ENCODE peak calls at places on chromosome 3, in seven cellular contexts. W is K562, E is H1, L is HCT116, J is WTC11, X is HepG2, S is GM12878. U is an unnamed sample.

GRCh38 chr3:131848111-131848510 is 186.7 kb downstream of the CPNE4 start:
- DNase-seq in W (no peak), E (no peak), L (no peak), J (no peak), X (no peak), S (no peak), U (no peak)

GRCh38 chr3:78728406-78729145 is 1039.2 kb downstream of the ROBO1 start:
- DNase-seq in W (no peak), E (no peak), L (no peak), J (no peak), X (no peak), S (no peak), U (peak)

GRCh38 chr3:55013145-55013544 is 85.3 kb upstream of the LRTM1 start:
- DNase-seq in W (peak), E (no peak), L (no peak), J (no peak), X (no peak), S (no peak), U (peak)

GRCh38 chr3:126135398-126136076 is 44.8 kb downstream of the ALDH1L1 start:
- DNase-seq in W (no peak), E (no peak), L (no peak), J (peak), X (no peak), S (no peak), U (no peak)

GRCh38 chr3:42751609-42752008 is 21.4 kb downstream of the CCDC13 start:
- DNase-seq in W (no peak), E (no peak), L (no peak), J (no peak), X (no peak), S (no peak), U (no peak)

GRCh38 chr3:137071104-137071503 is 113.3 kb downstream of the IL20RB start:
- DNase-seq in W (no peak), E (no peak), L (no peak), J (no peak), X (no peak), S (no peak), U (no peak)

GRCh38 chr3:128426128-128426921 is 40.4 kb downstream of the DNAJB8 start:
- DNase-seq in W (peak), E (no peak), L (no peak), J (peak), X (peak), S (no peak), U (peak)

GRCh38 chr3:119294402-119294888 is 262 bp downstream of the ARHGAP31 start:
- DNase-seq in W (no peak), E (no peak), L (no peak), J (no peak), X (no peak), S (no peak), U (peak)

GRCh38 chr3:15804553-15805095 is 6.8 kb upstream of the ANKRD28 start:
- DNase-seq in W (peak), E (no peak), L (no peak), J (no peak), X (no peak), S (peak), U (no peak)

GRCh38 chr3:130826516-130826915 is 67.4 kb upstream of the ATP2C1 start:
- DNase-seq in W (no peak), E (no peak), L (no peak), J (no peak), X (no peak), S (no peak), U (no peak)

GRCh38 chr3:25849101-25849500 is 59.2 kb downstream of the OXSM start:
- DNase-seq in W (no peak), E (no peak), L (no peak), J (no peak), X (peak), S (no peak), U (no peak)

GRCh38 chr3:13123266-13123665 is 50.0 kb upstream of the IQSEC1 start:
- DNase-seq in W (no peak), E (no peak), L (no peak), J (no peak), X (no peak), S (no peak), U (no peak)

GRCh38 chr3:37491343-37491742 is 317.0 kb upstream of the LRRFIP2 start:
- DNase-seq in W (no peak), E (no peak), L (no peak), J (no peak), X (no peak), S (no peak), U (no peak)

GRCh38 chr3:153577059-153577736 is 415.2 kb downstream of the RAP2B start:
- DNase-seq in W (no peak), E (no peak), L (no peak), J (no peak), X (no peak), S (no peak), U (no peak)

GRCh38 chr3:27507515-27508266 is 23.5 kb upstream of the SLC4A7 start:
- DNase-seq in W (no peak), E (no peak), L (no peak), J (no peak), X (no peak), S (no peak), U (no peak)

GRCh38 chr3:136659253-136659652 is 92.9 kb downstream of the STAG1 start:
- DNase-seq in W (no peak), E (no peak), L (no peak), J (no peak), X (no peak), S (no peak), U (peak)

GRCh38 chr3:16179261-16179660 is 4.8 kb downstream of the GALNT15 start:
- DNase-seq in W (no peak), E (no peak), L (no peak), J (no peak), X (no peak), S (no peak), U (no peak)

GRCh38 chr3:52299815-52300611 is 12.4 kb downstream of the GLYCTK start:
- DNase-seq in W (peak), E (no peak), L (no peak), J (peak), X (peak), S (no peak), U (no peak)

GRCh38 chr3:66538390-66538789 is 37.6 kb upstream of the LRIG1 start:
- DNase-seq in W (no peak), E (no peak), L (no peak), J (no peak), X (no peak), S (no peak), U (no peak)

GRCh38 chr3:23944861-23945652 is at the start of gene NR1D2:
- DNase-seq in W (peak), E (no peak), L (peak), J (peak), X (peak), S (no peak), U (peak)

GRCh38 chr3:176967525-176967924 is 229.8 kb downstream of the TBL1XR1 start:
- DNase-seq in W (no peak), E (no peak), L (no peak), J (no peak), X (no peak), S (no peak), U (no peak)

GRCh38 chr3:110955301-110955880 is 116.2 kb upstream of the NECTIN3 start:
- DNase-seq in W (no peak), E (no peak), L (no peak), J (no peak), X (no peak), S (no peak), U (no peak)

GRCh38 chr3:64685800-64686445 is 1.9 kb downstream of the ADAMTS9 start:
- DNase-seq in W (peak), E (no peak), L (peak), J (peak), X (peak), S (no peak), U (peak)

GRCh38 chr3:48435774-48436476 is 4.0 kb downstream of the CCDC51 start:
- DNase-seq in W (peak), E (peak), L (peak), J (peak), X (peak), S (peak), U (peak)

GRCh38 chr3:159857840-159858239 is 130.8 kb upstream of the IL12A start:
- DNase-seq in W (no peak), E (no peak), L (no peak), J (no peak), X (no peak), S (no peak), U (no peak)

GRCh38 chr3:132317229-132317948 is at the start of gene ACP3:
- DNase-seq in W (no peak), E (no peak), L (peak), J (no peak), X (no peak), S (peak), U (peak)

GRCh38 chr3:71430941-71431552 is 152.5 kb downstream of the FOXP1 start:
- DNase-seq in W (no peak), E (no peak), L (no peak), J (no peak), X (no peak), S (no peak), U (no peak)

GRCh38 chr3:129929383-129929782 is 35.9 kb upstream of the TMCC1 start:
- DNase-seq in W (no peak), E (no peak), L (no peak), J (no peak), X (no peak), S (no peak), U (no peak)

GRCh38 chr3:101936419-101937331 is 87.4 kb downstream of the NFKBIZ start:
- DNase-seq in W (no peak), E (no peak), L (no peak), J (no peak), X (no peak), S (peak), U (no peak)

GRCh38 chr3:63814300-63814699 is 4.8 kb upstream of the C3orf49 start:
- DNase-seq in W (no peak), E (no peak), L (no peak), J (no peak), X (peak), S (no peak), U (no peak)

GRCh38 chr3:11835028-11835639 is 11.6 kb downstream of the TAMM41 start:
- DNase-seq in W (no peak), E (no peak), L (no peak), J (no peak), X (no peak), S (no peak), U (no peak)

GRCh38 chr3:4565806-4566501 is 72.8 kb downstream of the ITPR1 start:
- DNase-seq in W (no peak), E (no peak), L (no peak), J (no peak), X (peak), S (no peak), U (no peak)

GRCh38 chr3:173745952-173746682 is 348.6 kb downstream of the NLGN1 start:
- DNase-seq in W (peak), E (no peak), L (no peak), J (no peak), X (no peak), S (no peak), U (no peak)

GRCh38 chr3:73432021-73432722 is 192.6 kb downstream of the PDZRN3 start:
- DNase-seq in W (peak), E (no peak), L (peak), J (no peak), X (peak), S (no peak), U (peak)

GRCh38 chr3:61812085-61812484 is 250.7 kb downstream of the PTPRG start:
- DNase-seq in W (no peak), E (no peak), L (no peak), J (no peak), X (no peak), S (no peak), U (no peak)

GRCh38 chr3:126850370-126851085 is 132.4 kb upstream of the PLXNA1 start:
- DNase-seq in W (no peak), E (peak), L (no peak), J (peak), X (peak), S (no peak), U (no peak)

GRCh38 chr3:178805746-178806145 is 265.9 kb downstream of the ZMAT3 start:
- DNase-seq in W (no peak), E (no peak), L (no peak), J (no peak), X (no peak), S (no peak), U (no peak)
- TF ChIP-seq SP1 in W (no peak), E (no peak), L (no peak), J (no peak), X (no peak), S (no peak), U (no peak)

DNA sequence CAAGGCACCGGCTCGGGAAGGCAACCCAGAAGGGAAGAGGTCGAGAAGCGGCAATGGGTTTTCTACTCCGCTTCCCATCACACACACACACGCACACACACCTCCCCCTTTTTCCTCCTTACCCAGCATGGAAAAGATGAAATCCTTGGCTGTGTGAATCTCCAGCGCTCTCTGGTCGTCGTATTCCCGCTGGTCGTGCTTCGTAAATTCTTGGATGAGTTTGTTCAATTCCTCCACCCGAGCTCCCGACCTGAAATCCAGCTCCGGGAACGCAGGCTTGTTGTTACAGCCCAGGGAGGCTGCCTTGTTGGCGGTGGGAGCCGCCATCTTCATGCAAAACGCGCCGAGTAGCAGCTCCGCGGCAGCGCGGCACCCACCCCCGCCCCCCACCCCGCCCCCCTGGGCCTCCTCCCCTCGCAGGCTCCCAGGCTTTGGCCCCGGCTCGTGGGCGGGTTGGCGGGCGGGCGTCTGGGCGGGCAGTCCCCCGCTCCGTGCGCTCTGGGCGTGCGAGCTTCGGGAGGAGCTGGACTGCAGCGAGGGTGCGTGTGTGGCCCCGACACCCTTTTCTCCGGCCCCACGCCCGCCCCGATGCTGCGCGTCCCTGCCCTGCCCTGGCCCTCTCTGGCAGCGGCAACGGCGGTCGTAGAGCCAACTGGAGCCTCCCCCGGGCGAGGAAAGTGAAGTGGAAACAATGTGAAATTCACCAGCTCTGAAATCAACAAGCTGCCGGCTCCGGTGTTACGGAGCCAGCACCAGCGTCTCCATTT is at the start of gene MB21D2:
- DNase-seq in W (peak), E (no peak), L (peak), J (peak), X (peak), S (no peak), U (peak)
- TF ChIP-seq SP1 in W (no peak), E (no peak), L (peak), J (no peak), X (no peak), S (no peak), U (no peak)

GRCh38 chr3:146165370-146165769 is 4.4 kb upstream of the PLOD2 start:
- DNase-seq in W (no peak), E (no peak), L (no peak), J (no peak), X (no peak), S (no peak), U (no peak)

GRCh38 chr3:146165844-146166243 is 4.9 kb upstream of the PLOD2 start:
- DNase-seq in W (no peak), E (no peak), L (no peak), J (no peak), X (no peak), S (no peak), U (no peak)

GRCh38 chr3:146164506-146164905 is 3.5 kb upstream of the PLOD2 start:
- DNase-seq in W (no peak), E (no peak), L (no peak), J (no peak), X (no peak), S (no peak), U (no peak)

GRCh38 chr3:146164951-146165350 is 4.0 kb upstream of the PLOD2 start:
- DNase-seq in W (no peak), E (no peak), L (no peak), J (no peak), X (no peak), S (no peak), U (no peak)

GRCh38 chr3:146166450-146167222 is 5.7 kb upstream of the PLOD2 start:
- DNase-seq in W (no peak), E (no peak), L (no peak), J (no peak), X (peak), S (no peak), U (no peak)
- TF ChIP-seq SP1 in W (no peak), E (no peak), L (no peak), J (no peak), X (no peak), S (no peak), U (no peak)

GRCh38 chr3:183253364-183253960 is 409 bp downstream of the B3GNT5 start:
- DNase-seq in W (peak), E (no peak), L (no peak), J (peak), X (no peak), S (no peak), U (no peak)
- TF ChIP-seq SP1 in W (peak), E (no peak), L (no peak), J (no peak), X (no peak), S (no peak), U (no peak)

GRCh38 chr3:50095352-50095998 is 6.8 kb downstream of the RBM5 start:
- DNase-seq in W (no peak), E (no peak), L (no peak), J (no peak), X (no peak), S (no peak), U (no peak)

GRCh38 chr3:50090985-50091384 is 2.3 kb downstream of the RBM5 start:
- DNase-seq in W (no peak), E (no peak), L (no peak), J (no peak), X (no peak), S (no peak), U (no peak)

GRCh38 chr3:50088725-50089602 is at the start of gene RBM5:
- DNase-seq in W (peak), E (peak), L (peak), J (peak), X (peak), S (peak), U (peak)

GRCh38 chr3:50089603-50089945 is 855 bp downstream of the RBM5 start:
- DNase-seq in W (no peak), E (no peak), L (no peak), J (no peak), X (no peak), S (no peak), U (no peak)
- TF ChIP-seq SP1 in W (no peak), E (no peak), L (no peak), J (no peak), X (no peak), S (no peak), U (no peak)

GRCh38 chr3:10255835-10256234 is 7.6 kb downstream of the TATDN2 start:
- DNase-seq in W (no peak), E (no peak), L (no peak), J (no peak), X (no peak), S (no peak), U (no peak)
- TF ChIP-seq SP1 in W (no peak), E (no peak), L (no peak), J (no peak), X (no peak), S (no peak), U (no peak)

DNA sequence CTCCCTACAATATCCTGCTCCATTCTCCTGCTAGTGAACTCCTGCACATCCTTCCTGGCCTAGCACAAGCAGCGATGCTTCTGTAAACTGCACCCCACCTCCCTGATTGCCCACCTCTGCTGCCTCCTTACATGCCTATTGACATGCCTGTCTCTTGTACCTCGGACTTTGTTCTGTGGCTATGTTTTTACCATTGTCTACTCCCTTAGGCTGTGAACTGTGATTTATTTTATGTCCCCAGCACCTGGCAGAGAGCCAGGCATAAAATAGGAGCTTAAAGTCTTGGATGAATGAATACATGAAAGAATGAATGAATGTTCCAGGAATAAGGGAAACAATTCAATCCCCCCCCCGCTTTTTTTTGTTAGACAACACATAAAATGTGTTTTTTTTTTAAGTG is 210.0 kb downstream of the MYRIP start:
- DNase-seq in W (no peak), E (no peak), L (no peak), J (no peak), X (no peak), S (no peak), U (no peak)
- TF ChIP-seq SP1 in W (no peak), E (no peak), L (no peak), J (no peak), X (no peak), S (no peak), U (no peak)

DNA sequence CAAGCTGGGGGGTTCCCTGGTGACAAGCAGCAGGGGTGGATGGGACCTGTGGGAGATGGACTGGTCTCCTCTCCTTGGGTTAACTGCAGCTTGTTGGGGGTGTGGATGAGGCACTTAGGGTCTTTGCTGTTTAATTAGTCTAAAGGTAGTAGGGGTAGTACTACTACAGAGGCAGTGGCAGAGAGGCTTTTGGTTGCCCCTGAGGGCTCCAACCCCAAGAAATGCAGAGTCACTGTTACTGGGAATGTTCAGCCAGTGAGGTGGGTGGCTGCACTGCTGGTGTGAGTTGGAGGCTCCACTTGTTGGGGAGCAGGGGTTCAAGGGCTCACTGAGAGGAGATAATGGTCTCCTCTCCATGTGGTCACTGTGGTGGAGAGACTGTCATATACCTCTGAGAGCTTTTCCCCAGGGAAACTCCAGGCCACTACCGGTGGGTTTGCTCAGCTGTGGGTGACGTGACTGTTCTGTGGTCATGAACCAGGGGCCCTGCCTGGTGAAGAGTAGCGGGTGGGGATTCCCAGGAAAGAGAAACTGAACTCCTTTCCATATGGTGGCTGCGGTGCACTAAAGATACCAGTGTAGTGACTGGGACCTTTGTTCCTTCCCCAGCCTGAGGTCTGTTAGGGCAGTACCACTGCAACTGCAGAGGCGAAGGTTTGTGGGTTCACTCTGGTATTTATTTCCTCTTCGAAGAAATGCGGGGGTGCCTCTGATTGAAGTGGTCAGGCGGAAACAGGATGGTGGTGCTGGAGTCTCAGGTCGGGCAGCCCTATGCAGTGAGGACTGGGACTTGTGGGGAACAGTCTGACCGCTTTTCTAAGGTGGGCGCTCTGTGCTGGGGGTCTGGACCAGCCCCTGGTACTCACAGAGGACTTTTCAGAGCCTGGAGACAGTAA is 68.9 kb upstream of the TNFSF10 start:
- DNase-seq in W (peak), E (no peak), L (no peak), J (no peak), X (no peak), S (peak), U (no peak)
- TF ChIP-seq SP1 in W (no peak), E (no peak), L (no peak), J (no peak), X (no peak), S (peak), U (no peak)

U was measured in HEK293T.